ENCODE peak calls at places on chromosomes 16 and 17, in four cellular contexts. B, U, Y and Z are unnamed samples.

GRCh38 chr17:77451894-77452852 is 311.4 kb downstream of the SEC14L1 start:
- DNase-seq in Y (no peak), B (peak), U (no peak), Z (no peak)

GRCh38 chr16:57147381-57148191 is 38.3 kb downstream of the PSME3IP1 start:
- DNase-seq in U (no peak), Y (no peak), B (no peak), Z (peak)

GRCh38 chr17:81044428-81044763 is 9.4 kb downstream of the BAIAP2 start:
- DNase-seq in U (no peak), Y (no peak), B (no peak), Z (no peak)

GRCh38 chr17:19714542-19715411 is 1.6 kb downstream of the SLC47A2 start:
- DNase-seq in B (no peak), Y (no peak), U (no peak), Z (no peak)

GRCh38 chr16:57859331-57859730 is 57.0 kb upstream of the KIFC3 start:
- DNase-seq in Y (no peak), U (no peak), B (peak), Z (no peak)

GRCh38 chr17:38967290-38967738 is at the start of gene FBXO47:
- DNase-seq in B (peak), Y (no peak), U (no peak), Z (no peak)

GRCh38 chr17:40419559-40420331 is 2.0 kb upstream of the TOP2A start:
- DNase-seq in B (no peak), Y (no peak), U (no peak), Z (peak)

GRCh38 chr17:42114118-42114517 is 1.6 kb upstream of the DHX58 start:
- DNase-seq in Y (no peak), B (no peak), U (no peak), Z (no peak)

GRCh38 chr17:30586818-30587595 is 109.8 kb downstream of the GOSR1 start:
- DNase-seq in B (no peak), U (no peak), Y (no peak), Z (no peak)

GRCh38 chr16:81214745-81215166 is 23.7 kb upstream of the BCO1 start:
- DNase-seq in U (no peak), B (peak), Y (no peak), Z (no peak)

GRCh38 chr16:67842509-67843342 is 606 bp downstream of the THAP11 start:
- DNase-seq in U (no peak), Y (no peak), B (peak), Z (peak)

GRCh38 chr16:69182730-69183416 is 4.1 kb upstream of the SNTB2 start:
- DNase-seq in Y (no peak), U (no peak), B (no peak), Z (no peak)

GRCh38 chr16:69494993-69495392 is 70.6 kb downstream of the CYB5B start:
- DNase-seq in B (peak), U (no peak), Y (no peak), Z (no peak)

GRCh38 chr17:81400939-81401726 is 5.9 kb downstream of the BAHCC1 start:
- DNase-seq in U (no peak), Y (no peak), B (no peak), Z (peak)

GRCh38 chr16:1152123-1152638 is 725 bp upstream of the CACNA1H start:
- DNase-seq in Y (no peak), B (peak), U (no peak), Z (no peak)

GRCh38 chr17:51365090-51365489 is 104.7 kb downstream of the UTP18 start:
- DNase-seq in U (no peak), Y (no peak), B (peak), Z (no peak)

GRCh38 chr16:70708381-70709253 is 22.8 kb upstream of the MTSS2 start:
- DNase-seq in B (no peak), Y (no peak), U (no peak), Z (no peak)

GRCh38 chr17:68542698-68543463 is 30.7 kb downstream of the PRKAR1A start:
- DNase-seq in Y (no peak), U (no peak), B (no peak), Z (no peak)

GRCh38 chr16:65392831-65393565 is 271.1 kb upstream of the CDH11 start:
- DNase-seq in B (no peak), U (no peak), Y (no peak), Z (no peak)

GRCh38 chr16:57166951-57167350 is 18.9 kb downstream of the PSME3IP1 start:
- DNase-seq in B (no peak), U (no peak), Y (no peak), Z (peak)

GRCh38 chr17:16944334-16945140 is 27.4 kb downstream of the TNFRSF13B start:
- DNase-seq in U (no peak), B (no peak), Y (no peak), Z (no peak)

GRCh38 chr17:74351552-74352210 is 10.0 kb downstream of the BTBD17 start:
- DNase-seq in U (no peak), B (peak), Y (no peak), Z (peak)

GRCh38 chr16:2148714-2149629 is 547 bp downstream of the RAB26 start:
- DNase-seq in Y (no peak), U (no peak), B (peak), Z (no peak)

GRCh38 chr17:13182854-13183253 is 165.0 kb upstream of the ELAC2 start:
- DNase-seq in B (no peak), U (no peak), Y (no peak), Z (no peak)

GRCh38 chr16:57901480-57902069 is 69.4 kb downstream of the CNGB1 start:
- DNase-seq in B (no peak), U (no peak), Y (no peak), Z (no peak)

GRCh38 chr16:73020409-73020884 is 27.5 kb downstream of the ZFHX3 start:
- DNase-seq in U (no peak), B (peak), Y (no peak), Z (no peak)

GRCh38 chr16:68416057-68417046 is 32.0 kb downstream of the SMPD3 start:
- DNase-seq in U (no peak), Y (no peak), B (no peak), Z (no peak)

GRCh38 chr16:70699696-70700095 is 13.8 kb upstream of the MTSS2 start:
- DNase-seq in U (no peak), Y (no peak), B (no peak), Z (peak)

GRCh38 chr17:81468765-81469121 is 43.9 kb downstream of the ACTG1 start:
- DNase-seq in U (no peak), Y (no peak), B (no peak), Z (no peak)

GRCh38 chr17:5837055-5837491 is 233.1 kb upstream of the WSCD1 start:
- DNase-seq in U (no peak), B (no peak), Y (no peak), Z (no peak)

GRCh38 chr16:3922241-3922640 is 41.7 kb upstream of the CREBBP start:
- DNase-seq in B (no peak), Y (no peak), U (no peak), Z (no peak)

GRCh38 chr17:14813649-14814048 is 451.5 kb downstream of the PMP22 start:
- DNase-seq in U (no peak), B (peak), Y (no peak), Z (no peak)

GRCh38 chr17:81406117-81406953 is 11.1 kb downstream of the BAHCC1 start:
- DNase-seq in U (no peak), B (no peak), Y (no peak), Z (no peak)

GRCh38 chr17:6574689-6575595 is 18.6 kb upstream of the PITPNM3 start:
- DNase-seq in U (peak), B (peak), Y (peak), Z (peak)

GRCh38 chr17:66076546-66077190 is 115.3 kb downstream of the CEP112 start:
- DNase-seq in B (no peak), U (no peak), Y (no peak), Z (no peak)

GRCh38 chr17:17036520-17036998 is 5.7 kb upstream of the MPRIP start:
- DNase-seq in U (no peak), B (no peak), Y (no peak), Z (peak)

GRCh38 chr16:31274831-31275816 is 15.3 kb downstream of the ITGAM start:
- DNase-seq in B (no peak), Y (no peak), U (no peak), Z (no peak)

DNA sequence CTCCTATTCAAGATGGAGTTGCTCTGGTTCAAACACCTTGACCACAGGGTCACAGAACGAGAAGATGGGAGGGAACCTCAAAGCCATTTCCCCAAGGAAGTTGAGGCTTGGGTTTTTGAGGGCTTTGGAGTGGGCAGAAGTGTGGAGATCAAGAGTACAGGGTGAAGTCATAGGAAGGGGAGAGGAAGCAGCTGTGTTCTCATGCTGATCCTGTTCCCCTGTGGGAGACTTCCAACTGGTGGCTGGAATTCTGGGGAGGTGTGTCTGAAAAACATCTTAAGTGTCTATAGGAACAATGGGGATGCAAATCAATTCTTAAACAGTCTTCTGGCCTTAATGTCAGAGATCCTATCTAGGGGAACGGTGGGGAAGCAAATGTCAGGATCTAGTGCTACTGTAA is 38.8 kb upstream of the HSBP1 start:
- DNase-seq in B (no peak), Y (no peak), U (no peak), Z (no peak)
- TF ChIP-seq SPI1 in B (no peak), Y (no peak), U (no peak), Z (no peak)

GRCh38 chr17:59666235-59666634 is 41.0 kb downstream of the PTRH2 start:
- DNase-seq in U (no peak), Y (no peak), B (no peak), Z (no peak)
- TF ChIP-seq SPI1 in U (no peak), Y (no peak), B (no peak), Z (no peak)

DNA sequence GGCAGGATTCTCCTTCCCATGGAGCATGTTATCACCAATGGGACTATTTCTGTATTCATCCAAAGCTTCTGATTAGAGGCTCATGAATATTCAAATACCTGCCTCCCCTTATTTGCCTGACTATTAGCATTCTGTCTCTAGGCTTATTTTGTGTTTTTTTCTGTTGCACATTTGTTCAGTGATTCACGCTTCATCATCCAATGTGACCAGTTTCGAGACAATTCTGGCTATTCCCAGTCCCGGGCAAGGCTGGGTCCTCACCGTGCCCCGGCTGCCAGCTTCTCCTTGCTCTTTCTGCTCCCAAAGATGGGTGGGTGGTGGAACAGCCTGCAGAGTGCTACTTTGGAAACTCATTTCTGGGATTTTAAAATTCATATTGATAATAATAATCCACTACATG is 117.1 kb upstream of the CDH13 start:
- DNase-seq in Y (no peak), B (no peak), U (no peak), Z (no peak)
- TF ChIP-seq SPI1 in Y (no peak), B (no peak), U (no peak), Z (no peak)

DNA sequence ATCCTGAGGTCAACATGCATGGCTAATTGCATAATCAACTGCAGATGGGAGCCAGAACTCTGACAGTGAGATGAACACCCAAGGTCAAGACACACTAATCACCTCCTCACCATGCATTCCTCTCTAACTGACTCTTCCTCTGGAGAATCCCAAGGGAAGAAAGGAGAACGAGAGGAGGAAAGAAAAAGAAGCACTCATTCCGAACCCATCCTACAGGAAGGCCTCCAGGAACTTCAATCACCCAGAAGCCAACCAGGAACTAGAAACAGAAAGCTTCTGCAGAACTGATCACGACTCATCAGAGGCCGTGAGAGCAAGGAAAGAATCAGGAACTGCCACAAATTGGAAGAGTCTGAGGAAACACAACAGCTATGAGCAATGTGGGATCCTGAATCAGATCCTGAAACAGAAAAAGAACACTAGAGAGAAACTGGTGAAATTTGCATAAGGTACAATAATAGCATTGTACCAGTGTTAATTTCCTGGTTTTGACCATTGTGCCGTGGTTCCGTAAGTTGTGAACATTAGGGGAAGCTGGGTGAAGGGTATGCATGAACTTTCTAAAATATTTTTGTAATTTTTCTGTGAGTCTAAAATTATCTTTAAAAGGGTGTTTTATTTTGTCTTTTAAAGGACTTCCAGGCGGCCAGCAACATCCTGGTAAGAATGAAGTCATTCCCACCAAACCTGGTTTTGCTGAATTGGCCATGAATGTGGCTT is 10.0 kb upstream of the BEAN1 start:
- DNase-seq in Y (no peak), U (no peak), B (no peak), Z (no peak)
- TF ChIP-seq SPI1 in Y (no peak), U (no peak), B (no peak), Z (no peak)

GRCh38 chr16:84630446-84631152 is 12.7 kb upstream of the COTL1 start:
- DNase-seq in B (no peak), Y (no peak), U (no peak), Z (no peak)
- TF ChIP-seq SPI1 in B (no peak), Y (no peak), U (no peak), Z (no peak)

DNA sequence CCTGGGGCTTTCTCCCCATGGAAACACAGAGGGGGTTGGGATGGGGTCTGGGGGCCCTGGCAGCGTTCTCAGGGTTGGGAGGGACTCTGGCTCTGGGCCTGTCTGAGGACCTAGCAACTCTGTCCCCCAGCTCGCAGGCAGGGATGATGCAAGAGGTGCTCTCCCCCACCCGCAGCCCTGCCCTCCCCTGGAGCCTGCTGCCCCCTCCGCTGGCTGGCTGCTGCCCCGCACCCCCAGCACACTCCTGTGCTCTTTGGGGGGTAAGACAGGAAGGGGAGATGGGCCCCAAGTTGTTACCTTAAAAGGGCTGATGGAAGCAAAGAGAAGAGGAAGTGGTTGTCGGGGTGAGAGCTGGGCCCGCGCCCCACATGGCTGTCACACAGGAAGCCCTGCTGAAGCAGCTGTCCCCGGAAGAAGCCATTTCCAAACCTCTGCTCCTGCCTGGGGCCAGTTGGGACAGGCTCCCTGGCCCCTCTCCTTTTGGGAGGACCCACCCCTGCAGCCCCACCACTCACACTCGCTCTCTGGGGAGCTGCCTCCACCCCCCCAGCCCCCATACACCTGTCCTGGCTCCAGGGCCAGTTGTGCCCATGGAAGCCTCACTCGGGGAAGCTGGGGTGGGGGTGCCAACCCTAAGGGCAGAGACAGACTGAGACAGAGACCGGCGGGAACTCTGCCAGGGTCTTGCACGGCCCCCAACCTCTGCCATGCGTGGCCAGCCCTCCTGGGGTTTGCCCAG is 2.5 kb downstream of the CORO1A start:
- DNase-seq in Y (peak), B (no peak), U (peak), Z (peak)
- TF ChIP-seq SPI1 in Y (peak), B (peak), U (peak), Z (peak)

GRCh38 chr16:85398050-85398451 is 215.1 kb upstream of the GSE1 start:
- DNase-seq in Y (no peak), B (no peak), U (no peak), Z (no peak)
- TF ChIP-seq SPI1 in Y (no peak), B (no peak), U (no peak), Z (no peak)

GRCh38 chr17:36592316-36592710 is 634 bp downstream of the DHRS11 start:
- DNase-seq in U (no peak), B (peak), Y (no peak), Z (no peak)
- TF ChIP-seq SPI1 in U (no peak), B (no peak), Y (no peak), Z (no peak)

GRCh38 chr17:43627657-43628650 is 33.8 kb downstream of the MEOX1 start:
- DNase-seq in Y (no peak), B (no peak), U (no peak), Z (no peak)
- TF ChIP-seq SPI1 in Y (no peak), B (no peak), U (no peak), Z (no peak)